ENCODE peak calls at places on chromosomes 16 and 17, in five cellular contexts. F is esophagus squamous epithelium; X is uterus; O is CD4-positive, alpha-beta memory T cell; W is Caco-2. V is an unnamed sample.

GRCh38 chr17:3977387-3977786 is 13.2 kb upstream of the ATP2A3 start:
- DNase-seq in F (no peak), X (no peak), O (no peak), W (no peak), V (no peak)

GRCh38 chr16:26118575-26118974 is 426.8 kb downstream of the HS3ST4 start:
- DNase-seq in F (no peak), X (no peak), O (no peak), W (no peak), V (peak; percentile 14)

GRCh38 chr16:51383909-51384308 is 232.8 kb upstream of the SALL1 start:
- DNase-seq in F (no peak), X (no peak), O (no peak), W (no peak), V (no peak)

GRCh38 chr16:9092282-9092962 is 978 bp downstream of the HAPSTR1 start:
- DNase-seq in F (no peak), X (peak; percentile 34), O (peak; percentile 64), W (peak; percentile 50), V (no peak)

GRCh38 chr17:34892864-34893263 is 68.4 kb downstream of the CCT6B start:
- DNase-seq in F (no peak), X (no peak), O (peak; percentile 23), W (peak; percentile 36), V (peak; percentile 59)

GRCh38 chr17:40351185-40352043 is 13.1 kb downstream of the GJD3 start:
- DNase-seq in F (no peak), X (no peak), O (no peak), W (no peak), V (no peak)

GRCh38 chr16:7246578-7246977 is 86.1 kb upstream of the RBFOX1 start:
- DNase-seq in F (no peak), X (no peak), O (no peak), W (peak; percentile 28), V (peak; percentile 82)

GRCh38 chr16:57889960-57890751 is 80.8 kb downstream of the CNGB1 start:
- DNase-seq in F (no peak), X (no peak), O (no peak), W (no peak), V (no peak)

GRCh38 chr17:39706383-39706782 is 6.5 kb downstream of the ERBB2 start:
- DNase-seq in F (no peak), X (no peak), O (no peak), W (no peak), V (no peak)

GRCh38 chr17:50487213-50488096 is 8.8 kb downstream of the RSAD1 start:
- DNase-seq in F (no peak), X (no peak), O (no peak), W (no peak), V (no peak)

GRCh38 chr16:71528863-71529262 is 2.6 kb downstream of the CHST4 start:
- DNase-seq in F (no peak), X (no peak), O (no peak), W (no peak), V (no peak)

GRCh38 chr17:7574176-7574953 is 5.1 kb upstream of the CD68 start:
- DNase-seq in F (no peak), X (no peak), O (no peak), W (no peak), V (no peak)

DNA sequence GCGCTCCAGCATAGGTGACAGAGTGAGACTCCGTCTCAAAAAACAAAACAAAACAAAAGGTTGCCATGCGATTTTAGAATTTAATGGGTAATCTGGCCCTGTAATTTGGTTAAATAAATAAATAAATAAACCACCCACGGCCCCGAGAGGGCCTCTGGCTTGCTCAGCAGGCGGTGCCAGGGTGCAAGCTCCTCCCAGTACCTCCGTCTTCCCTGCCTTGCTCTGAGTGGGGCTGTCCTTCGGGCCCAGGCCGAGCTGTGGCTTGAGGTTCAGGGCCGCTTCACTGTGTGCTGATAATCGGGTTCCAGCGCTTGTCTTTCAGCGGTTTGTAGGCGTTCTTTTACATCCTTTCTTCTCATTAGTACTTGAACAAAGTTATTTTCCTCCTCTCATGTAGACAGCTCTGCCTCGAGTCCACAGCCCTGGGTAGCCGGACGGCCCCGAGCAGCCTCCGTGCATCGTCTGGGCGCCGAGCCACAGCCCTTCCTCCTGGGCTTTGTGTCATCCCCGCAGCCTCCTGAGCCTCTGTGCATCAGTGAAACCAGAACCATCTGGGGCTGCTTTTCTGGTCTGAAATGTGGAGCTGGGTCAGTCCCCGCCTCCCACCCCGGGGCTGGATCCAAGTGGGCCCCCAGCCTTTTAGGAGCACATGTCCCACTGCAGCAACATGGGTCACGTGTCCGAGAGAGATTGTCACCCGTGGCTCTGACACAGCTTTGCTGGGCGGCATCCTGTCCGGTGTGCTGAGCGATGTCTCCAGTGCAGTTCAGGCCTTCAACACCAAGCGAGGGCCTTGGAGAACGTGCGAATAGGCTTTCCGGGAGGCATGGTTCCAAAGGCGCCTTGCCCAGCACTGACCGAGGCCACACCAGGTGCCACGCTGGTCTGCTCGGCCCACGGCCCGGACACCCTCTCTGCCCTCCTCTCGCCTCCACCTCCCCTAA is 157.4 kb upstream of the CHMP6 start:
- DNase-seq in F (no peak), X (peak; percentile 61), O (no peak), W (no peak), V (no peak)
- H3K4me3 ChIP-seq in F (no peak overlapping the region), X (peak overlapping the region; percentile 44), O (no peak overlapping the region), W (no peak overlapping the region), V (no peak overlapping the region)

GRCh38 chr16:27223701-27224100 is 20.4 kb downstream of the KDM8 start:
- DNase-seq in F (no peak), X (no peak), O (no peak), W (no peak), V (no peak)
- H3K4me1 ChIP-seq in F (peaks cover 35% of the 10 kb centered on the region), X (no peaks in the 10 kb centered on the region), O (peaks cover under 1% of the 10 kb centered on the region), W (peaks cover 6% of the 10 kb centered on the region), V (peaks cover 16% of the 10 kb centered on the region)

GRCh38 chr17:32451879-32452278 is 7.6 kb downstream of the PSMD11 start:
- DNase-seq in F (no peak), X (no peak), O (no peak), W (no peak), V (no peak)
- H3K4me3 ChIP-seq in F (no peak overlapping the region), X (no peak overlapping the region), O (no peak overlapping the region), W (no peak overlapping the region), V (no peak overlapping the region)

GRCh38 chr16:89455692-89456091 is 34.7 kb downstream of the ANKRD11 start:
- DNase-seq in F (no peak), X (no peak), O (no peak), W (no peak), V (no peak)
- H3K4me1 ChIP-seq in F (peaks cover 96% of the 10 kb centered on the region), X (no peaks in the 10 kb centered on the region), O (peaks cover 81% of the 10 kb centered on the region), W (peaks cover 4% of the 10 kb centered on the region), V (no peaks in the 10 kb centered on the region)